ENCODE peak calls at places on chromosomes 6 and 20, in six cellular contexts. V is HepG2, T is A549, R is endothelial cell of umbilical vein, E is GM12878, Z is K562. C is an unnamed sample.

GRCh38 chr6:45619211-45619760 is 241.6 kb upstream of the SUPT3H start:
- DNase-seq in V (no peak), T (no peak), R (no peak), E (no peak), Z (no peak), C (no peak)

GRCh38 chr6:139534472-139535115 is 160.1 kb upstream of the CITED2 start:
- DNase-seq in V (no peak), T (no peak), R (peak; percentile 13), E (no peak), Z (no peak), C (peak; percentile 33)

GRCh38 chr20:33933469-33933909 is 60.2 kb upstream of the RALY start:
- DNase-seq in V (peak; percentile 87), T (peak; percentile 23), R (no peak), E (no peak), Z (peak; percentile 73), C (peak; percentile 81)

GRCh38 chr20:8994045-8994444 is 74.8 kb upstream of the PLCB4 start:
- DNase-seq in V (no peak), T (no peak), R (no peak), E (no peak), Z (no peak), C (peak; percentile 3)

GRCh38 chr20:56163806-56164205 is 84.7 kb upstream of the MC3R start:
- DNase-seq in V (no peak), T (no peak), R (no peak), E (no peak), Z (peak; percentile 14), C (peak; percentile 13)

GRCh38 chr20:51624157-51624731 is 81.7 kb upstream of the NFATC2 start:
- DNase-seq in V (peak; percentile 59), T (peak; percentile 75), R (peak; percentile 81), E (no peak), Z (peak; percentile 82), C (peak; percentile 79)

GRCh38 chr6:33694401-33694931 is 17.0 kb downstream of the UQCC2 start:
- DNase-seq in V (no peak), T (no peak), R (peak; percentile 84), E (no peak), Z (peak; percentile 56), C (no peak)

GRCh38 chr6:17268114-17268513 is 13.0 kb upstream of the RBM24 start:
- DNase-seq in V (no peak), T (no peak), R (no peak), E (no peak), Z (no peak), C (no peak)

GRCh38 chr6:108771421-108771820 is 76.8 kb upstream of the ARMC2 start:
- DNase-seq in V (no peak), T (no peak), R (no peak), E (no peak), Z (no peak), C (no peak)

GRCh38 chr6:105272783-105273182 is 93.0 kb upstream of the POPDC3 start:
- DNase-seq in V (peak; percentile 18), T (no peak), R (peak; percentile 24), E (no peak), Z (no peak), C (no peak)

GRCh38 chr6:112906737-112907136 is 559.6 kb downstream of the RFPL4B start:
- DNase-seq in V (peak; percentile 4), T (no peak), R (peak; percentile 70), E (no peak), Z (no peak), C (no peak)

GRCh38 chr20:49618289-49618688 is 50.4 kb upstream of the PTGIS start:
- DNase-seq in V (no peak), T (no peak), R (no peak), E (no peak), Z (no peak), C (no peak)

GRCh38 chr6:30882764-30883475 is 1.4 kb upstream of the DDR1 start:
- DNase-seq in V (no peak), T (peak; percentile 19), R (no peak), E (peak; percentile 59), Z (peak; percentile 72), C (no peak)

GRCh38 chr6:71091946-71092345 is 135.1 kb upstream of the B3GAT2 start:
- DNase-seq in V (no peak), T (no peak), R (no peak), E (no peak), Z (no peak), C (no peak)

GRCh38 chr6:15935661-15936060 is 193.2 kb upstream of the MYLIP start:
- DNase-seq in V (no peak), T (no peak), R (no peak), E (no peak), Z (no peak), C (no peak)

GRCh38 chr6:144847906-144848305 is 562.8 kb downstream of the UTRN start:
- DNase-seq in V (no peak), T (no peak), R (no peak), E (no peak), Z (no peak), C (no peak)

GRCh38 chr6:13303668-13304017 is 24.7 kb downstream of the TBC1D7 start:
- DNase-seq in V (no peak), T (no peak), R (peak; percentile 80), E (peak; percentile 76), Z (no peak), C (no peak)

GRCh38 chr20:45067558-45067957 is 33.4 kb downstream of the KCNS1 start:
- DNase-seq in V (no peak), T (no peak), R (no peak), E (no peak), Z (no peak), C (no peak)

GRCh38 chr6:17737704-17738252 is 31.1 kb upstream of the NUP153 start:
- DNase-seq in V (no peak), T (no peak), R (no peak), E (no peak), Z (no peak), C (no peak)

GRCh38 chr6:14676977-14677781 is 559.6 kb downstream of the CD83 start:
- DNase-seq in V (no peak), T (no peak), R (no peak), E (no peak), Z (no peak), C (no peak)

GRCh38 chr6:137166247-137167098 is 7.0 kb downstream of the IL22RA2 start:
- DNase-seq in V (no peak), T (no peak), R (no peak), E (no peak), Z (no peak), C (peak; percentile 25)

GRCh38 chr6:166419268-166419667 is 36.5 kb upstream of the MPC1 start:
- DNase-seq in V (no peak), T (no peak), R (no peak), E (peak; percentile 71), Z (no peak), C (peak; percentile 80)

GRCh38 chr6:7684843-7685242 is 41.1 kb upstream of the BMP6 start:
- DNase-seq in V (no peak), T (no peak), R (no peak), E (no peak), Z (no peak), C (no peak)

GRCh38 chr20:60228255-60228654 is 270.0 kb downstream of the CDH26 start:
- DNase-seq in V (no peak), T (no peak), R (no peak), E (no peak), Z (no peak), C (peak; percentile 86)
- TF ChIP-seq MYC in V (no peak), T (no peak), R (no peak), E (no peak), Z (no peak), C (no peak)

GRCh38 chr6:157570104-157570503 is 189.1 kb downstream of the ZDHHC14 start:
- DNase-seq in V (peak; percentile 65), T (no peak), R (no peak), E (no peak), Z (no peak), C (no peak)

GRCh38 chr6:157569543-157569942 is 188.6 kb downstream of the ZDHHC14 start:
- DNase-seq in V (no peak), T (no peak), R (no peak), E (no peak), Z (no peak), C (no peak)

GRCh38 chr6:157571269-157571668 is 190.3 kb downstream of the ZDHHC14 start:
- DNase-seq in V (no peak), T (no peak), R (no peak), E (peak; percentile 68), Z (no peak), C (no peak)

GRCh38 chr6:157571995-157572394 is 191.0 kb downstream of the ZDHHC14 start:
- DNase-seq in V (no peak), T (no peak), R (no peak), E (no peak), Z (no peak), C (no peak)

GRCh38 chr6:157570752-157571151 is 189.8 kb downstream of the ZDHHC14 start:
- DNase-seq in V (peak; percentile 52), T (no peak), R (no peak), E (no peak), Z (no peak), C (no peak)
- TF ChIP-seq POLR2A in V (no peak), T (no peak), R (no peak), E (no peak), Z (no peak), C (no peak)

GRCh38 chr20:20373046-20373706 is 5.3 kb downstream of the INSM1 start:
- DNase-seq in V (no peak), T (no peak), R (no peak), E (no peak), Z (no peak), C (no peak)
- H3K4me3 ChIP-seq in V (no peak overlapping the region), T (no peak overlapping the region), R (no peak overlapping the region), E (no peak overlapping the region), Z (no peak overlapping the region), C (no peak overlapping the region)

DNA sequence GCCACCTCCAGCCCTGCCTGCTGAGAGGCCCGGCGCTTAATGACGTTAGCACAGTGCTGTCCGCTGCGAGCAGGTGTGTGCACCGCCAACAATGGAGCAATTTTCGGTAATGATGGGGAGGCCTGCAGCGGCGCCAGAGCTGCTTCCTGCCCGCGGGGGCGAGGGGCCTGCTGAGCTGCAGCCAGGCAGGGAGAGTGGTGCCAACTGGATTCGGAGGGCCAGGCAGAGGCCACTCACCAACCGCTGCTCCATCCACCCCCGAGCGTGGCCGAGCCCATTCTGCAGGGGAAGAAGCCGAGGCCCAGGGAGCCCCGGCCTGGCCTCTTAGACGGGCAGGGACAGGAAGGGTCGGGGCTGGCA is 9.6 kb downstream of the HRH3 start:
- DNase-seq in V (no peak), T (no peak), R (no peak), E (no peak), Z (no peak), C (no peak)
- TF ChIP-seq MYC in V (no peak), T (no peak), R (no peak), E (no peak), Z (no peak), C (no peak)